ENCODE peak calls at places on chromosomes 11 and 22, in nine cellular contexts. One of them, this sample, is unnamed.
A peak's percentile ranks its signal among the peaks of the same experiment; 100 is the strongest.

GRCh38 chr22:31253949-31254348 is 38.3 kb downstream of the PIK3IP1 start:
- DNase-seq in IMR-90: no peak
- DNase-seq in endothelial cell of umbilical vein: peak; percentile 82
- DNase-seq in sigmoid colon: peak; percentile 39
- DNase-seq in tibial nerve: no peak
- DNase-seq in CD8-positive, alpha-beta T cell: no peak
- DNase-seq in A549: no peak
- DNase-seq in transverse colon: peak; percentile 73
- DNase-seq in lung: peak; percentile 68
- DNase-seq in this sample: peak; percentile 99

GRCh38 chr11:96827164-96827563 is 437.4 kb downstream of the JRKL start:
- DNase-seq in IMR-90: peak; percentile 0
- DNase-seq in endothelial cell of umbilical vein: no peak
- DNase-seq in sigmoid colon: no peak
- DNase-seq in tibial nerve: no peak
- DNase-seq in CD8-positive, alpha-beta T cell: no peak
- DNase-seq in A549: no peak
- DNase-seq in transverse colon: no peak
- DNase-seq in lung: no peak
- DNase-seq in this sample: no peak

GRCh38 chr11:37858398-37858797 is 1260.4 kb upstream of the RAG2 start:
- DNase-seq in IMR-90: no peak
- DNase-seq in endothelial cell of umbilical vein: peak; percentile 3
- DNase-seq in sigmoid colon: no peak
- DNase-seq in tibial nerve: no peak
- DNase-seq in CD8-positive, alpha-beta T cell: no peak
- DNase-seq in A549: no peak
- DNase-seq in transverse colon: no peak
- DNase-seq in lung: no peak
- DNase-seq in this sample: no peak

GRCh38 chr22:37030560-37031281 is 11.2 kb downstream of the MPST start:
- DNase-seq in IMR-90: no peak
- DNase-seq in endothelial cell of umbilical vein: no peak
- DNase-seq in sigmoid colon: no peak
- DNase-seq in tibial nerve: no peak
- DNase-seq in CD8-positive, alpha-beta T cell: no peak
- DNase-seq in A549: no peak
- DNase-seq in transverse colon: no peak
- DNase-seq in lung: no peak
- DNase-seq in this sample: no peak

GRCh38 chr11:69915151-69915500 is 95.9 kb upstream of the FGF3 start:
- DNase-seq in IMR-90: peak; percentile 62
- DNase-seq in endothelial cell of umbilical vein: no peak
- DNase-seq in sigmoid colon: no peak
- DNase-seq in tibial nerve: no peak
- DNase-seq in CD8-positive, alpha-beta T cell: no peak
- DNase-seq in A549: no peak
- DNase-seq in transverse colon: peak; percentile 0
- DNase-seq in lung: no peak
- DNase-seq in this sample: peak; percentile 76

GRCh38 chr11:12696911-12697581 is 22.8 kb downstream of the TEAD1 start:
- DNase-seq in IMR-90: no peak
- DNase-seq in endothelial cell of umbilical vein: no peak
- DNase-seq in sigmoid colon: no peak
- DNase-seq in tibial nerve: no peak
- DNase-seq in CD8-positive, alpha-beta T cell: no peak
- DNase-seq in A549: no peak
- DNase-seq in transverse colon: no peak
- DNase-seq in lung: no peak
- DNase-seq in this sample: no peak

GRCh38 chr11:43937434-43938411 is 4.7 kb upstream of the C11orf96 start:
- DNase-seq in IMR-90: peak; percentile 70
- DNase-seq in endothelial cell of umbilical vein: peak; percentile 28
- DNase-seq in sigmoid colon: no peak
- DNase-seq in tibial nerve: no peak
- DNase-seq in CD8-positive, alpha-beta T cell: no peak
- DNase-seq in A549: peak; percentile 77
- DNase-seq in transverse colon: no peak
- DNase-seq in lung: no peak
- DNase-seq in this sample: no peak

GRCh38 chr22:27896251-27896650 is 22.8 kb downstream of the PITPNB start:
- DNase-seq in IMR-90: no peak
- DNase-seq in endothelial cell of umbilical vein: no peak
- DNase-seq in sigmoid colon: no peak
- DNase-seq in tibial nerve: no peak
- DNase-seq in CD8-positive, alpha-beta T cell: no peak
- DNase-seq in A549: no peak
- DNase-seq in transverse colon: peak; percentile 30
- DNase-seq in lung: no peak
- DNase-seq in this sample: no peak

GRCh38 chr22:32005453-32005852 is 37.6 kb upstream of the SLC5A1 start:
- DNase-seq in IMR-90: peak; percentile 25
- DNase-seq in endothelial cell of umbilical vein: no peak
- DNase-seq in sigmoid colon: no peak
- DNase-seq in tibial nerve: no peak
- DNase-seq in CD8-positive, alpha-beta T cell: no peak
- DNase-seq in A549: no peak
- DNase-seq in transverse colon: no peak
- DNase-seq in lung: no peak
- DNase-seq in this sample: no peak

GRCh38 chr11:68878022-68878421 is 25.6 kb downstream of the MRPL21 start:
- DNase-seq in IMR-90: no peak
- DNase-seq in endothelial cell of umbilical vein: no peak
- DNase-seq in sigmoid colon: no peak
- DNase-seq in tibial nerve: no peak
- DNase-seq in CD8-positive, alpha-beta T cell: no peak
- DNase-seq in A549: no peak
- DNase-seq in transverse colon: no peak
- DNase-seq in lung: no peak
- DNase-seq in this sample: no peak

GRCh38 chr11:64406221-64406946 is 47.4 kb downstream of the RPS6KA4 start:
- DNase-seq in IMR-90: peak; percentile 6
- DNase-seq in endothelial cell of umbilical vein: no peak
- DNase-seq in sigmoid colon: peak; percentile 78
- DNase-seq in tibial nerve: no peak
- DNase-seq in CD8-positive, alpha-beta T cell: no peak
- DNase-seq in A549: no peak
- DNase-seq in transverse colon: no peak
- DNase-seq in lung: no peak
- DNase-seq in this sample: no peak

GRCh38 chr11:118533769-118534729 is 3.1 kb downstream of the TMEM25 start:
- DNase-seq in IMR-90: no peak
- DNase-seq in endothelial cell of umbilical vein: no peak
- DNase-seq in sigmoid colon: no peak
- DNase-seq in tibial nerve: no peak
- DNase-seq in CD8-positive, alpha-beta T cell: no peak
- DNase-seq in A549: no peak
- DNase-seq in transverse colon: peak; percentile 57
- DNase-seq in lung: no peak
- DNase-seq in this sample: no peak

GRCh38 chr11:15275141-15275540 is 160.4 kb downstream of the INSC start:
- DNase-seq in IMR-90: no peak
- DNase-seq in endothelial cell of umbilical vein: no peak
- DNase-seq in sigmoid colon: no peak
- DNase-seq in tibial nerve: no peak
- DNase-seq in CD8-positive, alpha-beta T cell: no peak
- DNase-seq in A549: no peak
- DNase-seq in transverse colon: no peak
- DNase-seq in lung: no peak
- DNase-seq in this sample: no peak

GRCh38 chr11:68749061-68749491 is 2.2 kb downstream of the TESMIN start:
- DNase-seq in IMR-90: peak; percentile 4
- DNase-seq in endothelial cell of umbilical vein: peak; percentile 82
- DNase-seq in sigmoid colon: no peak
- DNase-seq in tibial nerve: no peak
- DNase-seq in CD8-positive, alpha-beta T cell: no peak
- DNase-seq in A549: no peak
- DNase-seq in transverse colon: no peak
- DNase-seq in lung: no peak
- DNase-seq in this sample: no peak

GRCh38 chr11:102414559-102414958 is 38.0 kb downstream of the TMEM123 start:
- DNase-seq in IMR-90: no peak
- DNase-seq in endothelial cell of umbilical vein: no peak
- DNase-seq in sigmoid colon: no peak
- DNase-seq in tibial nerve: no peak
- DNase-seq in CD8-positive, alpha-beta T cell: no peak
- DNase-seq in A549: no peak
- DNase-seq in transverse colon: no peak
- DNase-seq in lung: no peak
- DNase-seq in this sample: no peak

GRCh38 chr22:37782340-37783168 is 25.2 kb upstream of the GCAT start:
- DNase-seq in IMR-90: peak; percentile 44
- DNase-seq in endothelial cell of umbilical vein: peak; percentile 29
- DNase-seq in sigmoid colon: no peak
- DNase-seq in tibial nerve: no peak
- DNase-seq in CD8-positive, alpha-beta T cell: no peak
- DNase-seq in A549: no peak
- DNase-seq in transverse colon: no peak
- DNase-seq in lung: no peak
- DNase-seq in this sample: no peak

GRCh38 chr11:60389279-60389910 is 6.9 kb upstream of the MS4A14 start:
- DNase-seq in IMR-90: no peak
- DNase-seq in endothelial cell of umbilical vein: no peak
- DNase-seq in sigmoid colon: no peak
- DNase-seq in tibial nerve: no peak
- DNase-seq in CD8-positive, alpha-beta T cell: no peak
- DNase-seq in A549: no peak
- DNase-seq in transverse colon: no peak
- DNase-seq in lung: no peak
- DNase-seq in this sample: no peak

DNA sequence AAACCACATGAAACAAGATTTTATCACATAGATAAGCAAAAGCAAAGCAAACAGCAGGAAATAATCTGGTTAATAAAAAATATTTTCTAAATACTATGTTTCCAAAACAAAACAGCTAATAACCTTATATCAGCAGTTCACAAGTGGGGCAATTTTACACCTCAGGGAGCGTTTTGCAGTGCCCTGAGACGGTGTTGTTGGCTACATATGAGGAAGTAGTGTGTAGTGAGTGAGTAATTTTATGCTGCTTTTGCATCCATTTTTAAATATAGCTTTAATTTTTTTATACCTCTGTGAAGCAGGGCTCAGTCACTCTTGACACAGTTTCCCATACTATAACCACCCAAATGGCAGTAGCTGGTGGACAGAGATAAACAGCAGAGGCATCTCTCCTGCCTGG is 438.5 kb upstream of the B3GAT1 start:
- DNase-seq in IMR-90: no peak
- DNase-seq in endothelial cell of umbilical vein: no peak
- DNase-seq in sigmoid colon: no peak
- DNase-seq in tibial nerve: no peak
- DNase-seq in CD8-positive, alpha-beta T cell: no peak
- DNase-seq in A549: no peak
- DNase-seq in transverse colon: no peak
- DNase-seq in lung: no peak
- DNase-seq in this sample: no peak
- TF ChIP-seq CTCF in IMR-90: no peak
- TF ChIP-seq CTCF in endothelial cell of umbilical vein: no peak
- TF ChIP-seq CTCF in sigmoid colon: no peak
- TF ChIP-seq CTCF in tibial nerve: no peak
- TF ChIP-seq CTCF in CD8-positive, alpha-beta T cell: no peak
- TF ChIP-seq CTCF in A549: no peak
- TF ChIP-seq CTCF in transverse colon: no peak
- TF ChIP-seq CTCF in lung: no peak
- TF ChIP-seq CTCF in this sample: no peak

DNA sequence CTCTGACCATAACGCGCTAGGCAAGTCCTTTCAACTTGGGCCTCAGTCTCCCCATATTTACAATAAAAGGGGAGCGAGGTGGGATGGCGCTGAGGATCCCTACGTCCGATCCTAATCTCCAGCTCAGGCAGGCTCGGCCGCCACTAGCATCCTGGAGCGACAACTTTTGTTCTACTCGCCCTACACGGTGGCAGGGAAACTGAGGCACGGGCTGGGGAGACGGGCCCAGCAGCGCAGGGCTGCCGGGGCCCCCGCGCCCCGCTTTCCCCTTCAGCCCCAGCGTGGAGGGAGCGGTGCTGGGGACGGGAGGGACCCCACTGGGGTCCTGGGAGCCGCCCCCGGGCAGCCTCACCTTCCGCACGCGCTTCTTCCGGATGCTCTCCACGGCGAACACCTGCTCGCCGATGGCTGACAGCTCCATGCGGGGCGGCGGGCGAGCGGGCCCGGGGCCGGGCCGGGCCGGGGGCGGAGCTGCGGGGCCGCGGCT is 413 bp downstream of the CBX7 start:
- DNase-seq in IMR-90: no peak
- DNase-seq in endothelial cell of umbilical vein: no peak
- DNase-seq in sigmoid colon: peak; percentile 71
- DNase-seq in tibial nerve: peak; percentile 14
- DNase-seq in CD8-positive, alpha-beta T cell: no peak
- DNase-seq in A549: no peak
- DNase-seq in transverse colon: no peak
- DNase-seq in lung: no peak
- DNase-seq in this sample: no peak
- H3K27ac ChIP-seq in IMR-90: peak overlapping the region; percentile 18
- H3K27ac ChIP-seq in endothelial cell of umbilical vein: no peak overlapping the region
- H3K27ac ChIP-seq in sigmoid colon: peak overlapping the region; percentile 98
- H3K27ac ChIP-seq in tibial nerve: peak overlapping the region; percentile 99
- H3K27ac ChIP-seq in CD8-positive, alpha-beta T cell: peak overlapping the region; percentile 70
- H3K27ac ChIP-seq in A549: peak overlapping the region; percentile 55
- H3K27ac ChIP-seq in transverse colon: peak overlapping the region; percentile 97
- H3K27ac ChIP-seq in lung: peak overlapping the region; percentile 92
- H3K27ac ChIP-seq in this sample: no peak overlapping the region

DNA sequence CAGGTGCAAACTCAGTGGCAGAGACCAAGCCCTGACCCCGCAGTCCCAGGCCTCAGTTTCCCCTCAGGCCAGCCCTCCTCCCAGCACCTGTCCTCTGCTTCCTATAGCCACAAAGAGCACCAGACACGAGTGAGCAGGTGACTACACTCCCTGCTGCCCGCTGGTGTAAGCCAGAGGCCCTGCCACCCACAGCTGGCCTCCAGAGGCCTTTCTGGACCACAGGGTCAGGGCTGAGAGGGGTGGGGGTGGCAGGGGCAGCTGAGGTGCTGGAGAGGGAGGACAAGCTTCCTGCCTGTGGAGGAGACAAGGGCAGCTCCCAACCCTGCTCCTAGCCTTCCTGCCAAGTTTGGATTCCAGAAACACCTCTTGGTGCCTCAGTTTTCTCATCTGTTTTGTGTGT is 31.3 kb upstream of the WNT7B start:
- DNase-seq in IMR-90: no peak
- DNase-seq in endothelial cell of umbilical vein: no peak
- DNase-seq in sigmoid colon: no peak
- DNase-seq in tibial nerve: no peak
- DNase-seq in CD8-positive, alpha-beta T cell: no peak
- DNase-seq in A549: no peak
- DNase-seq in transverse colon: no peak
- DNase-seq in lung: no peak
- DNase-seq in this sample: no peak
- H3K4me1 ChIP-seq in IMR-90: peaks cover 29% of the 10 kb centered on the region
- H3K4me1 ChIP-seq in endothelial cell of umbilical vein: peaks cover 26% of the 10 kb centered on the region
- H3K4me1 ChIP-seq in sigmoid colon: peaks cover 37% of the 10 kb centered on the region
- H3K4me1 ChIP-seq in tibial nerve: peaks cover 43% of the 10 kb centered on the region
- H3K4me1 ChIP-seq in CD8-positive, alpha-beta T cell: peaks cover 21% of the 10 kb centered on the region
- H3K4me1 ChIP-seq in A549: peaks cover 32% of the 10 kb centered on the region
- H3K4me1 ChIP-seq in transverse colon: peaks cover 33% of the 10 kb centered on the region
- H3K4me1 ChIP-seq in lung: no peaks in the 10 kb centered on the region
- H3K4me1 ChIP-seq in this sample: peaks cover 20% of the 10 kb centered on the region

DNA sequence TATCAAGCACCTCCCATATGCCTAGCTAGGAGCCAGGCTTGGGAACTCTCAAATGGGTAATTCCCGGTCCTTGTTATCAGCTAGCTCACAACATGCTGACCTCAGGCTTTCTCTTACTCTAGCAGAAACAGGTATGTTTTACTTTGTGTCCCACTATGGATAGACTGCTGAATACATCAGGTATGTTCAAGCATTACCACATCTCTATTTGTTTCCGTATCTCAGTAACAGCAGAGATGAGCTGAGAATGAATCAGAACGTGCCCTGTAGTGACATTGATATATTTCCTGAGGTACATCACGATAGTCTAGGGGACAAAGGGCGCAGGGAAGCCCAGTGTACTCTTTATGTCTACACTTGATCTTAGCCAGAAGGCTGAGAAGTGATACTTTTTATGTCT is 29.3 kb downstream of the SHISA8 start:
- DNase-seq in IMR-90: no peak
- DNase-seq in endothelial cell of umbilical vein: no peak
- DNase-seq in sigmoid colon: no peak
- DNase-seq in tibial nerve: no peak
- DNase-seq in CD8-positive, alpha-beta T cell: no peak
- DNase-seq in A549: no peak
- DNase-seq in transverse colon: no peak
- DNase-seq in lung: no peak
- DNase-seq in this sample: no peak
- TF ChIP-seq CTCF in IMR-90: no peak
- TF ChIP-seq CTCF in endothelial cell of umbilical vein: no peak
- TF ChIP-seq CTCF in sigmoid colon: no peak
- TF ChIP-seq CTCF in tibial nerve: no peak
- TF ChIP-seq CTCF in CD8-positive, alpha-beta T cell: no peak
- TF ChIP-seq CTCF in A549: no peak
- TF ChIP-seq CTCF in transverse colon: no peak
- TF ChIP-seq CTCF in lung: no peak
- TF ChIP-seq CTCF in this sample: no peak

This sample was measured in RWPE2.